ENCODE peak calls at places on chromosomes 11 and 22, in four cellular contexts. J is GM12891, T is K562, W is GM12878. R is an unnamed sample.

GRCh38 chr11:70603756-70604211 is 205.5 kb downstream of the CTTN start:
- DNase-seq in J (no peak), T (no peak), W (no peak), R (no peak)

GRCh38 chr11:101363706-101364275 is 220.0 kb downstream of the TRPC6 start:
- DNase-seq in J (no peak), T (no peak), W (no peak), R (no peak)

GRCh38 chr22:44746061-44746789 is 6.2 kb upstream of the ARHGAP8 start:
- DNase-seq in J (no peak), T (no peak), W (no peak), R (no peak)

GRCh38 chr11:36077886-36078685 is 134.2 kb downstream of the LDLRAD3 start:
- DNase-seq in J (no peak), T (no peak), W (no peak), R (no peak)

GRCh38 chr22:28894320-28894719 is 10.9 kb downstream of the ZNRF3 start:
- DNase-seq in J (no peak), T (no peak), W (no peak), R (no peak)

GRCh38 chr22:34111210-34111824 is 191.0 kb upstream of the LARGE1 start:
- DNase-seq in J (peak), T (peak), W (no peak), R (no peak)

GRCh38 chr22:35353318-35353717 is 27.6 kb upstream of the HMOX1 start:
- DNase-seq in J (no peak), T (no peak), W (no peak), R (no peak)

GRCh38 chr11:116162086-116162485 is 610.7 kb downstream of the BUD13 start:
- DNase-seq in J (no peak), T (no peak), W (no peak), R (no peak)

GRCh38 chr22:43483669-43484068 is 71.9 kb downstream of the MPPED1 start:
- DNase-seq in J (no peak), T (no peak), W (no peak), R (no peak)

GRCh38 chr22:44000123-44000522 is 24.0 kb upstream of the PARVB start:
- DNase-seq in J (no peak), T (no peak), W (no peak), R (no peak)

GRCh38 chr11:11669447-11669846 is 47.6 kb upstream of the GALNT18 start:
- DNase-seq in J (no peak), T (no peak), W (no peak), R (no peak)

GRCh38 chr11:107457205-107457557 is 444 bp downstream of the CWF19L2 start:
- DNase-seq in J (no peak), T (peak), W (no peak), R (no peak)

GRCh38 chr22:17476838-17477237 is 86.5 kb upstream of the SLC25A18 start:
- DNase-seq in J (no peak), T (no peak), W (no peak), R (no peak)

GRCh38 chr22:48691431-48691851 is 1136.2 kb downstream of the BRD1 start:
- DNase-seq in J (no peak), T (no peak), W (no peak), R (no peak)

GRCh38 chr11:90556612-90557011 is 333.8 kb upstream of the CHORDC1 start:
- DNase-seq in J (no peak), T (no peak), W (no peak), R (no peak)

GRCh38 chr11:78138694-78139421 is 568 bp downstream of the ALG8 start:
- DNase-seq in J (no peak), T (peak), W (peak), R (no peak)

GRCh38 chr11:126432525-126432924 is 77.0 kb downstream of the ST3GAL4 start:
- DNase-seq in J (no peak), T (no peak), W (no peak), R (no peak)

GRCh38 chr11:131683131-131683530 is 312.7 kb downstream of the NTM start:
- DNase-seq in J (no peak), T (no peak), W (no peak), R (no peak)

GRCh38 chr22:49166746-49167145 is 660.9 kb downstream of the BRD1 start:
- DNase-seq in J (no peak), T (no peak), W (no peak), R (no peak)

GRCh38 chr11:29634248-29634647 is 382.6 kb downstream of the KCNA4 start:
- DNase-seq in J (no peak), T (no peak), W (no peak), R (no peak)

GRCh38 chr11:9530020-9530628 is 43.3 kb upstream of the WEE1 start:
- DNase-seq in J (no peak), T (peak), W (no peak), R (no peak)

GRCh38 chr11:69055598-69056516 is 7.1 kb downstream of the TPCN2 start:
- DNase-seq in J (peak), T (no peak), W (peak), R (peak)

GRCh38 chr11:47186937-47187681 is 875 bp upstream of the PACSIN3 start:
- DNase-seq in J (peak), T (peak), W (no peak), R (peak)

GRCh38 chr11:121429556-121429955 is 22.6 kb upstream of the SORL1 start:
- DNase-seq in J (no peak), T (no peak), W (no peak), R (no peak)

GRCh38 chr11:12723410-12724297 is 49.4 kb downstream of the TEAD1 start:
- DNase-seq in J (no peak), T (no peak), W (no peak), R (no peak)

GRCh38 chr11:123137496-123138270 is 57.4 kb downstream of the CLMP start:
- DNase-seq in J (peak), T (no peak), W (no peak), R (no peak)

GRCh38 chr11:119920666-119921065 is 191.7 kb upstream of the NECTIN1 start:
- DNase-seq in J (no peak), T (no peak), W (no peak), R (no peak)

GRCh38 chr11:87428266-87428665 is 390.5 kb downstream of the TMEM135 start:
- DNase-seq in J (no peak), T (no peak), W (no peak), R (no peak)

GRCh38 chr11:108497317-108498045 is 703 bp downstream of the POGLUT3 start:
- DNase-seq in J (peak), T (peak), W (peak), R (peak)
- TF ChIP-seq POLR2A in J (peak), T (peak), W (peak), R (peak)

GRCh38 chr22:36536717-36537116 is 7.8 kb upstream of the EIF3D start:
- DNase-seq in J (no peak), T (no peak), W (no peak), R (no peak)
- TF ChIP-seq TAF1 in J (no peak), T (no peak), W (no peak), R (no peak)

GRCh38 chr11:44977493-44977984 is 26.9 kb upstream of the TP53I11 start:
- DNase-seq in J (no peak), T (no peak), W (no peak), R (no peak)
- TF ChIP-seq POLR2AphosphoS5 in J (no peak), T (no peak), W (no peak), R (no peak)

DNA sequence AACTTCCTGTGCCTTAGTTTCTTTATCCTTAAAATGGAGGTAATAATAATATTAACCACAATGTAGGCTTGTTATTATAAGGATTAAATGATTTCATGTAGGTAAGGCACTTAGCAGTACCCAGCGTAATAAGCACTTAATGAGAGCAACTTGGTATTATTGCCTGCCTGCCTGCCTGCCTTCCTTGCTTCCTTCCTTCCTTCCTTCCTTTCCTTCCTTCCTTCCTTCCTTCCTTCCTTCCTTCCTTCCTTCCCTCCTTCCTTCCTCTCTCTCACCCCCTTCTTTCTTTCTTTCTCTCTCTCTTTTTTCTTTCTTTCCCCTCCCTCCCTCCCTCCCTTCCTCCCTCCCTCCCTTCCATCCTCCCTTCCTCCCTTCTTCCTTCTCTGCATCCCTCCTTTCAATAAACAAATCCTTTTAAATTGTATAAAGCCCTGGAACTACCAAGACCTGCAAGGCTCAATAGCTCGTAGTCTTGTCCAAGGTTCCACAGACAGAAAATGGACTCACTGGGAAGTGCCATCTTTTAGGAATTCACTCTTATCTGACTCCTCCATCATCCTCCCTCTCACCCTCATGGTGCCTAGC is 20.7 kb upstream of the TIMP3 start:
- DNase-seq in J (no peak), T (no peak), W (no peak), R (no peak)
- TF ChIP-seq POLR2A in J (no peak), T (no peak), W (no peak), R (no peak)

DNA sequence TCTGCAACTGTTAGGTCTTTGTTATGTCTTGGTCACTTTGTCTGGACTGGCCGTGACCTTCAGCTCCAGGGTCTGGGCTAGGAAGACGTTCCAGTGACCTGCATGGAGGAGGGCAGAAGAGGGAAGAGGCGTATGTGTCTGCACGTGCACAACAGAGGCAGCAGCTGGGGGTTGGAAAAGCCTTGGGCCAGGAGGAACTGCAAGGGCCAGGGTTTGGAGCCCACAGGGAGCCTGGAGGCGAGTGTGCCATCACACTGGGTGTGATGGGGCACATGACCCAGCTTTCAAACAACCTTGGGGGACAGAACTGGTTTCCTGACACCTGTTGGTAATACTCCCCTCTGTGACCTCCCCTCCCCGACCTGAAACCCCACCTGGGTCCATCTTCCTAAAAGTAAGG is 34.7 kb downstream of the CHRDL2 start:
- DNase-seq in J (no peak), T (no peak), W (no peak), R (no peak)
- TF ChIP-seq TAF1 in J (no peak), T (no peak), W (no peak), R (no peak)

GRCh38 chr11:727859-728748 is 19.2 kb upstream of the TALDO1 start:
- DNase-seq in J (peak), T (peak), W (no peak), R (peak)
- TF ChIP-seq POLR2AphosphoS5 in J (no peak), T (peak), W (no peak), R (no peak)

GRCh38 chr11:2886191-2886894 is 768 bp upstream of the CDKN1C start:
- DNase-seq in J (no peak), T (peak), W (no peak), R (no peak)
- TF ChIP-seq POLR2A in J (no peak), T (no peak), W (no peak), R (no peak)

GRCh38 chr22:40022536-40023225 is 27.9 kb downstream of the FAM83F start:
- DNase-seq in J (no peak), T (no peak), W (no peak), R (no peak)
- TF ChIP-seq TAF1 in J (no peak), T (no peak), W (no peak), R (no peak)

DNA sequence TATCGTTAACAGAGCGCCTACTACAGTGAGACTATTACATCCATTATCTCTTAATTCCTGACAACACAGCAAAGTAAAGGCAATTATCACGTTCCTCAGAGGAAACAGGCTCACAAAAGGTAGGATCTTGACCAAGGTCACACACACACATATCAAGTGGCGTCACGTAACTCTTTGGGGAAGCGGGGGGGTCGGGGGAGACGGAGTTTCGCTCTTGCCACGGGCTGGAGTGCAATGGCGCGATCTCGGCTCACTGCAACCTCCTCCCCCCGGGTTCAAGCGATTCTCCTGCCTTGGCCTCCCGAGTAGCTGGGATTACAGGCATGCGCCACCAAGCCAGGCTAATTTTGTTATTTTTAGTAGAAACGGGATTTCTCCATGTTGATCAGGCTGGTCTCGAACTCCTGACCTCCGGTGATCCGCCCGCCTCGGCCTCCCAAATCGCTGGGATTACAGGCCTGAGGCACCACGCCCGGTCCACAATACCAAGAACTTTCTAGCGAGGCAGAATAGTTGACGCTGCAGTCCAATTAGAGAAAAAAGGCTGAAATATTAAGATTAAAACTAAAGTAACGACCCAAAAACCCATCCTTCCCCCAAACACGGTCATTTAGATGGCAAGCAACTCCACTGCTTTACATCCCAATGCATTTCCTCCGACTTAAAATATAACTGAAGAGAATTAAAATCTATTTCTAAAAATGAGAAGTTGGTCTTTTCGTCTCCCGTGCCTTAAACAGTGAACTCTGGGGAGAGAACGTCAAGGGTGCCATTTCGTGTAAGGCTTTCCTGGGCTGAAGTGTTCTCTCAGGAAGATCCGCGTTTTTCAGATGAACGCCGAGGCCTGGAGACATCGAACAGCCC is 1.1 kb downstream of the DDX17 start:
- DNase-seq in J (peak), T (peak), W (no peak), R (peak)
- TF ChIP-seq POLR2AphosphoS5 in J (peak), T (peak), W (peak), R (no peak)

GRCh38 chr22:24981066-24981465 is 28.6 kb downstream of the KIAA1671 start:
- DNase-seq in J (no peak), T (no peak), W (no peak), R (no peak)
- TF ChIP-seq POLR2A in J (no peak), T (no peak), W (no peak), R (no peak)

R was measured in GM12892.